ENCODE peak calls at places on chromosomes 16 and 17, in six cellular contexts. H is stomach, O is HepG2, N is A549, C is ovary, D is GM12878. K is an unnamed sample.

GRCh38 chr17:51641999-51642398 is 381.7 kb downstream of the UTP18 start:
- DNase-seq in H (no peak), O (no peak), N (no peak), D (no peak), C (no peak), K (no peak)

GRCh38 chr17:1299729-1300579 is 20.5 kb downstream of the TRARG1 start:
- DNase-seq in H (no peak), C (no peak), O (no peak), N (no peak), D (no peak), K (no peak)

GRCh38 chr16:81621496-81621895 is 157.6 kb upstream of the PLCG2 start:
- DNase-seq in N (no peak), C (no peak), D (no peak), O (no peak), H (no peak), K (no peak)

GRCh38 chr16:49700928-49701685 is 154.8 kb downstream of the ZNF423 start:
- DNase-seq in C (no peak), O (no peak), N (no peak), H (no peak), D (no peak), K (no peak)

GRCh38 chr17:42221886-42222745 is 27.8 kb upstream of the GHDC start:
- DNase-seq in C (no peak), O (peak; percentile 56), D (no peak), H (peak; percentile 55), N (peak; percentile 74), K (no peak)

GRCh38 chr17:34519286-34519685 is 60.1 kb upstream of the TMEM132E start:
- DNase-seq in O (peak; percentile 8), C (no peak), N (peak; percentile 21), D (no peak), H (no peak), K (no peak)

GRCh38 chr17:17835415-17836249 is 1.2 kb downstream of the SREBF1 start:
- DNase-seq in D (no peak), N (no peak), C (no peak), H (no peak), O (no peak), K (no peak)

GRCh38 chr16:84704253-84704652 is 4.5 kb downstream of the USP10 start:
- DNase-seq in D (no peak), C (no peak), O (no peak), N (no peak), H (no peak), K (no peak)

GRCh38 chr17:61398721-61399130 is 917 bp upstream of the TBX2 start:
- DNase-seq in C (no peak), H (no peak), D (no peak), O (no peak), N (no peak), K (no peak)

GRCh38 chr16:11510178-11510973 is 76.3 kb downstream of the LITAF start:
- DNase-seq in N (no peak), H (no peak), C (no peak), O (no peak), D (no peak), K (no peak)

GRCh38 chr17:40551091-40551873 is 14.0 kb downstream of the CCR7 start:
- DNase-seq in C (peak; percentile 91), N (peak; percentile 99), H (peak; percentile 41), D (no peak), O (peak; percentile 100), K (peak; percentile 70)

GRCh38 chr16:85086347-85087291 is 25.7 kb downstream of the CIBAR2 start:
- DNase-seq in O (peak; percentile 56), H (peak; percentile 78), C (no peak), D (no peak), N (peak; percentile 70), K (peak; percentile 68)

GRCh38 chr17:72120878-72121163 is at the start of gene SOX9:
- DNase-seq in O (peak; percentile 98), H (peak; percentile 92), N (peak; percentile 96), D (peak; percentile 73), C (no peak), K (peak; percentile 83)

GRCh38 chr17:52532373-52532772 is 373.9 kb upstream of the CA10 start:
- DNase-seq in N (no peak), C (no peak), O (no peak), H (no peak), D (no peak), K (no peak)

GRCh38 chr17:33463887-33464286 is 170.8 kb upstream of the ASIC2 start:
- DNase-seq in O (no peak), H (no peak), D (no peak), C (no peak), N (no peak), K (no peak)

DNA sequence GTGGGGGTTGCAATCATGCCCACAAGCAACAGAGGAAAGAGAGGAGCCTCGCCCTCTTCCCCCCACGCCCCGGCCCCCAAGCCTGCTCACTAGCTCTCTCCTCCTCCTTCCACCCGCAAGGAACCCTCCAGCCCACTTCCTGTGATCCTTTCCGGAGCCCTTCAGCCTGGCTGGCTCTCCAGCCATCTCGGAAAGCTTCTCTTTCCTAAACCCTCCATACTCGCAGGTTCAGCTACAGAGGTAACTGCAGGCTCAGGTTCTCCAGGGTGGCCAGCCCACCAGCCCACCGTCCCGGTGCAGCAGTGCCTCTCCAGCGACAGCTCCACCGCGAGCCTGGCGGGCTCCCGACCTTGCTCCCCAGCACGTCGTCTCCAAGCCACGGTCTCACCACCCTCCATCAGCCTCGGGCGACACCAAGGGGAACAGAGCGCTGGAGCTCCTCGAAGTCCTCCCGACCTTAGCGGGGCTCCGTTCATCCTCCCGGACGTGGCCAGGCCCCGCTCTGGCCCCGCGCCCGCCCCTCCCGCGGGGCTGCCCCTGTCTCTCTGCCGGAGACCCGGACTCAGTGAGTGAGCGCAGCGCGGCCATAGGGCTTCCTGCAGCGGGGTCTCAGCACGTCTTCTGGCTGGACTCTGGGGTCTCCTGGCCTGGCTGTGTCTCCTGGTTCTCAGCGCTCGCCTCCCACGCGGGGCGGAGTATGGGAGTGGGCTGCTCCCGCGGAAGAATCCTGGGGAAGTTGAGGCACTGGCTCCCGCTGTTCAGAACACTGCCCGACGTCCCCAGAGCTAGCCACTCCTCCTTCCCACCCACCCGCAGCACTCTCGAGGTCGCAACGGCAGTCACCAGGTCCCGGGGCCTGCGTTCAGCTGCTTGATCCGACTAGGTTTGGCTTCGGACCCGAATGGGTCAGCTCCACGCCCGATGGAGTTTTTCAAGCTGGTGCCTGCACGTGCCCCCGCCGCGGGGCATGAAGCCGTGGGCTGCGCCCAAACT is 12.8 kb upstream of the ODF4 start:
- DNase-seq in C (no peak), D (no peak), H (peak; percentile 37), O (no peak), N (no peak), K (peak; percentile 19)
- H3K4me3 ChIP-seq in C (peak overlapping the region; percentile 41), D (no peak overlapping the region), H (peak overlapping the region; percentile 50), O (peak overlapping the region; percentile 75), N (no peak overlapping the region), K (peak overlapping the region; percentile 36)

DNA sequence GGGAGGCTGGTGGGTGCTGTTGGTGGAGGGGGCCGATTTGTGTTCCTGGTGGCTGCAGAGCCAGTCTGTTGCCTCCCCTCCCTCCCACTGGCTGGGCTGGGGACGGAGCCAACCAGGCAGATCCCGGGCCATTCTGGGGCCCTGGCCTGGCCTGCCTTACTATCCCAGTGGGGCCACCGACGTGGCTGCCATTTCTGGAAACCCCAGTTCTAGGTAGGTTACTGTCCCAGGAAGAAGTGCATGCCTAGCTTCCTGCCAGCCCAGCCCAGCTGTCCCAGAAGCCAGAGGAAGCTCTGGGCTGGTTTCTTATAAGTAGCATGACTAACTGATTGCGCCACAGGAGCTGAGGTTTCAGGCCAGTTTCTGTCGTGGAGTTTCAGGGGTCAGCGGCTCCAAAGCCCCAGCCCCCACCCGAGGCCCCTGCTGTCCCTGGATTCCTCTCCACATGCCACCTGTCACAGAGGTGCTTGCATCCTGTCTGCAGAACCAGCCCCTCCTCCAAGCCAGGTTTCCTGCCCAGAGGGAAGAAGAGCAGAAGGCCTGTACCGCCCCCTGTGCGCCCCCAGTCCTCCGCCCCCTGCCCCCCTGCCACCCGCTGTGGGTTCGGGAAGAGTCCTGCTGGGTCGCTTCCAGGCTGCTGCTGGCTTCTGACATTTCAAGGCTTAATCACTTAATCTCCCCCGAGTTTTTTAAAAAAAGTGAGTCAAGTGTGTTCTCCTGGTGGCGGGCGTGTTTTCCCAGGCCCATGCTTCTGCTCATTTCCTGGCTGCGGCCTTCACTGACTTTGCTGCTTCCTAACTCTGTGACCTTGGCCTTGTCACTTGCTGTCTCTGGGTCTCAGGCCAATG is 13.2 kb downstream of the IL4R start:
- DNase-seq in O (peak; percentile 81), D (no peak), C (peak; percentile 38), N (peak; percentile 81), H (peak; percentile 71), K (peak; percentile 51)
- TF ChIP-seq EP300 in O (no peak), D (no peak), C (peak; percentile 89), N (peak; percentile 20), H (peak; percentile 80), K (peak; percentile 83)

GRCh38 chr17:8056232-8056975 is 17.5 kb downstream of the ALOX15B start:
- DNase-seq in H (peak; percentile 81), D (peak; percentile 44), N (no peak), C (no peak), O (peak; percentile 93), K (no peak)
- H3K4me3 ChIP-seq in H (peak overlapping the region; percentile 13), D (no peak overlapping the region), N (no peak overlapping the region), C (no peak overlapping the region), O (peak overlapping the region; percentile 64), K (no peak overlapping the region)

DNA sequence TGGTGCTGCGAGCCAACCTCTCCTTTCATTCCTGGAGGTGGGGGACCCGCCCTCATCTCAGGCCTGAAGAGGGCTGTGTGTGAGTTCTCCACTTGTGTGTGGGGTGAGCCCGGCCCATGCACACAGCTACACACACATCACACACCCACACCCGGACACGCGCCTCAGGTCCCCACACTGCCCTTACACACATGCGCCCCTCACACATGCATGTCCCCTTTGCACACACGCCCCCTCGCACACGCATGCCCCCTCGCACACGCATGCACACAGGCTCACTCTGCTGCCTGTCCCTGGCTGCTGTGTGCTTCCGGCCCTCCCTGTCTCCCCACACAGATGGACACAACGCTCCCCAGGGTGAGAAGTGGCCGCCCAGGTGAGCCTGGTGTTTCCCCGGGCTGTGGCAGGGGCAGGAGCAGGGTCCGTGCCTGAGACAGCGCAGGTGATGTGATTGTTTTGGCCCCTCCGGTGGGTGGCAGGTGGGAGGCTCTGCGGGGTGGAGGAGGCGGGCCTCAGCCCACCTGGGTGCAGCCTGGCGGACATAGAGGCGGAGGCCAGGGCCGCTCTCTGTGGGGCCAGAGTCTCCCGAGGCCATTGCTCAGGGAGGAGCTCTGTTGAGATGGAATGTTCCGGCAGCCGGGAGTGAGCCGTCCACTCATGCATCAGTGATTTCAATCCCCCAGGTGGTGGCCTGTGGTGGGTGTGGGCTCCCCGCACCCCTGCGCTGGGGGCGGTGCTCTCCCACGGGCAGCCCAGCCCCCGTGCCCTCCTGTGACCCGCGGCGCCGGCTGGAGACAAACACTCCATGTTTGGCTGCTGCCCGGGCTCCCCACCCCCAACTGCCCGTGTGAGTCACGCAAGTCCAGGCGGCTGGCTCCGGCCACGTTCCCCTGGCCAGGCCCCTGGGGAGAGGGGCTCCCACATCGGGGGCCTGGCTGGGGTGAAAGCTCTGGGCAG is 29.1 kb downstream of the CACNA1H start:
- DNase-seq in H (peak; percentile 60), C (peak; percentile 94), N (peak; percentile 83), D (no peak), O (peak; percentile 62), K (no peak)
- TF ChIP-seq EP300 in H (peak; percentile 58), C (peak; percentile 59), N (peak; percentile 13), D (no peak), O (no peak), K (no peak)